ENCODE peak calls at places on chromosomes 5 and 9, in seven cellular contexts. One of them, this sample, is unnamed.

GRCh38 chr5:1657161-1657741 is 133.5 kb upstream of the LPCAT1 start:
- DNase-seq in IMR-90: no peak
- DNase-seq in left lung: no peak
- DNase-seq in fibroblast of lung: no peak
- DNase-seq in OCI-LY7: no peak
- DNase-seq in psoas muscle: no peak
- DNase-seq in astrocyte of the spinal cord: no peak
- DNase-seq in this sample: no peak

GRCh38 chr9:82722556-82722955 is 340.4 kb downstream of the RASEF start:
- DNase-seq in left lung: no peak
- DNase-seq in astrocyte of the spinal cord: no peak
- DNase-seq in psoas muscle: no peak
- DNase-seq in IMR-90: no peak
- DNase-seq in fibroblast of lung: peak
- DNase-seq in OCI-LY7: no peak
- DNase-seq in this sample: no peak

GRCh38 chr5:128304121-128304520 is 220.6 kb downstream of the SLC12A2 start:
- DNase-seq in IMR-90: peak
- DNase-seq in left lung: no peak
- DNase-seq in astrocyte of the spinal cord: peak
- DNase-seq in OCI-LY7: no peak
- DNase-seq in fibroblast of lung: peak
- DNase-seq in psoas muscle: no peak
- DNase-seq in this sample: no peak

GRCh38 chr5:30401479-30402058 is 791.9 kb upstream of the CDH6 start:
- DNase-seq in OCI-LY7: peak
- DNase-seq in psoas muscle: no peak
- DNase-seq in left lung: no peak
- DNase-seq in astrocyte of the spinal cord: peak
- DNase-seq in fibroblast of lung: peak
- DNase-seq in IMR-90: peak
- DNase-seq in this sample: no peak

GRCh38 chr9:89598926-89599325 is 5.9 kb upstream of the GADD45G start:
- DNase-seq in psoas muscle: no peak
- DNase-seq in IMR-90: no peak
- DNase-seq in OCI-LY7: no peak
- DNase-seq in left lung: no peak
- DNase-seq in astrocyte of the spinal cord: no peak
- DNase-seq in fibroblast of lung: no peak
- DNase-seq in this sample: no peak

GRCh38 chr5:154367101-154367500 is 78.7 kb upstream of the SAP30L start:
- DNase-seq in OCI-LY7: no peak
- DNase-seq in left lung: no peak
- DNase-seq in fibroblast of lung: peak
- DNase-seq in astrocyte of the spinal cord: peak
- DNase-seq in IMR-90: peak
- DNase-seq in psoas muscle: no peak
- DNase-seq in this sample: peak

GRCh38 chr5:39352931-39353330 is 11.4 kb downstream of the C9 start:
- DNase-seq in OCI-LY7: no peak
- DNase-seq in astrocyte of the spinal cord: no peak
- DNase-seq in IMR-90: no peak
- DNase-seq in left lung: no peak
- DNase-seq in psoas muscle: no peak
- DNase-seq in fibroblast of lung: no peak
- DNase-seq in this sample: no peak

GRCh38 chr9:127921592-127922120 is 4.8 kb upstream of the ST6GALNAC4 start:
- DNase-seq in fibroblast of lung: no peak
- DNase-seq in OCI-LY7: peak
- DNase-seq in psoas muscle: peak
- DNase-seq in left lung: peak
- DNase-seq in IMR-90: no peak
- DNase-seq in astrocyte of the spinal cord: peak
- DNase-seq in this sample: peak

GRCh38 chr9:133727277-133727875 is 10.8 kb downstream of the SARDH start:
- DNase-seq in OCI-LY7: no peak
- DNase-seq in fibroblast of lung: no peak
- DNase-seq in psoas muscle: no peak
- DNase-seq in IMR-90: no peak
- DNase-seq in left lung: no peak
- DNase-seq in astrocyte of the spinal cord: no peak
- DNase-seq in this sample: no peak

GRCh38 chr5:95390812-95391492 is at the start of gene FAM81B:
- DNase-seq in astrocyte of the spinal cord: no peak
- DNase-seq in psoas muscle: no peak
- DNase-seq in IMR-90: peak
- DNase-seq in fibroblast of lung: peak
- DNase-seq in left lung: no peak
- DNase-seq in OCI-LY7: no peak
- DNase-seq in this sample: no peak

GRCh38 chr9:17531642-17532254 is 47.1 kb upstream of the SH3GL2 start:
- DNase-seq in psoas muscle: no peak
- DNase-seq in left lung: no peak
- DNase-seq in IMR-90: peak
- DNase-seq in OCI-LY7: peak
- DNase-seq in fibroblast of lung: peak
- DNase-seq in astrocyte of the spinal cord: peak
- DNase-seq in this sample: peak

GRCh38 chr5:103111458-103111857 is 8.5 kb downstream of the GIN1 start:
- DNase-seq in left lung: no peak
- DNase-seq in fibroblast of lung: no peak
- DNase-seq in OCI-LY7: peak
- DNase-seq in astrocyte of the spinal cord: no peak
- DNase-seq in psoas muscle: no peak
- DNase-seq in IMR-90: no peak
- DNase-seq in this sample: no peak

GRCh38 chr9:113953541-113953940 is 77.4 kb downstream of the ZNF618 start:
- DNase-seq in OCI-LY7: no peak
- DNase-seq in psoas muscle: no peak
- DNase-seq in left lung: no peak
- DNase-seq in IMR-90: peak
- DNase-seq in astrocyte of the spinal cord: peak
- DNase-seq in fibroblast of lung: peak
- DNase-seq in this sample: no peak

GRCh38 chr5:148730272-148730954 is 76.1 kb upstream of the HTR4 start:
- DNase-seq in left lung: no peak
- DNase-seq in IMR-90: peak
- DNase-seq in fibroblast of lung: peak
- DNase-seq in OCI-LY7: no peak
- DNase-seq in astrocyte of the spinal cord: peak
- DNase-seq in psoas muscle: no peak
- DNase-seq in this sample: no peak

GRCh38 chr9:129125478-129125877 is 14.3 kb downstream of the PTPA start:
- DNase-seq in OCI-LY7: no peak
- DNase-seq in psoas muscle: no peak
- DNase-seq in astrocyte of the spinal cord: peak
- DNase-seq in fibroblast of lung: peak
- DNase-seq in left lung: no peak
- DNase-seq in IMR-90: peak
- DNase-seq in this sample: no peak

GRCh38 chr5:44565872-44566271 is 176.7 kb upstream of the FGF10 start:
- DNase-seq in OCI-LY7: no peak
- DNase-seq in IMR-90: no peak
- DNase-seq in psoas muscle: no peak
- DNase-seq in astrocyte of the spinal cord: no peak
- DNase-seq in fibroblast of lung: no peak
- DNase-seq in left lung: no peak
- DNase-seq in this sample: no peak

GRCh38 chr9:125399165-125399564 is 137.5 kb downstream of the GAPVD1 start:
- DNase-seq in left lung: no peak
- DNase-seq in IMR-90: no peak
- DNase-seq in astrocyte of the spinal cord: no peak
- DNase-seq in OCI-LY7: no peak
- DNase-seq in fibroblast of lung: no peak
- DNase-seq in psoas muscle: no peak
- DNase-seq in this sample: no peak

GRCh38 chr5:34576849-34577248 is 79.3 kb upstream of the RAI14 start:
- DNase-seq in IMR-90: no peak
- DNase-seq in astrocyte of the spinal cord: peak
- DNase-seq in fibroblast of lung: peak
- DNase-seq in psoas muscle: no peak
- DNase-seq in left lung: no peak
- DNase-seq in OCI-LY7: no peak
- DNase-seq in this sample: no peak

GRCh38 chr5:173736923-173737412 is 120.5 kb upstream of the BOD1 start:
- DNase-seq in OCI-LY7: peak
- DNase-seq in psoas muscle: no peak
- DNase-seq in left lung: no peak
- DNase-seq in fibroblast of lung: no peak
- DNase-seq in astrocyte of the spinal cord: no peak
- DNase-seq in IMR-90: no peak
- DNase-seq in this sample: peak

GRCh38 chr9:89591291-89592200 is 13.3 kb upstream of the GADD45G start:
- DNase-seq in fibroblast of lung: no peak
- DNase-seq in psoas muscle: no peak
- DNase-seq in left lung: no peak
- DNase-seq in IMR-90: no peak
- DNase-seq in astrocyte of the spinal cord: no peak
- DNase-seq in OCI-LY7: no peak
- DNase-seq in this sample: no peak

GRCh38 chr5:149931992-149932436 is 12.6 kb downstream of the PDE6A start:
- DNase-seq in OCI-LY7: no peak
- DNase-seq in fibroblast of lung: no peak
- DNase-seq in astrocyte of the spinal cord: no peak
- DNase-seq in IMR-90: no peak
- DNase-seq in psoas muscle: no peak
- DNase-seq in left lung: no peak
- DNase-seq in this sample: no peak
- TF ChIP-seq CTCF in OCI-LY7: no peak
- TF ChIP-seq CTCF in fibroblast of lung: no peak
- TF ChIP-seq CTCF in astrocyte of the spinal cord: no peak
- TF ChIP-seq CTCF in IMR-90: no peak
- TF ChIP-seq CTCF in psoas muscle: no peak
- TF ChIP-seq CTCF in left lung: no peak
- TF ChIP-seq CTCF in this sample: no peak

DNA sequence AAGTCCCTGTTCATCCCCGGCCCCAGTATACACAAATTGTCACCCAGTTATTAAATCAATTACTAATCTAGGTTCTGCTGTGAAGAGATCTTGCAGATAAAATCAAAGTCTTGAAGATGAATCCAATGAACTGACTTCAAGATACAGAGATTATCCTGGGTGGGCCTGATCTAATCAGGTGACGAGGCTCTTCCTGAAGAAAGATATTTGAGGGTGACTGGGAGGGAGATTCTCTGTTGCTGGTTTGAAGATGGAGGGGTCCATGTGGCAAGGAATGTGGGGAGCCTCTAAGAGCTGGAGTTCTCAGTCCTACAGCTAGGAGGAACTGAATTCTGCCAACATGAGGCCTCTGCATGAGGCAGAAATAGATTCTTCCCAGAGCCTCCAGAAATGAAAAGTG is 36.1 kb upstream of the ICE1 start:
- DNase-seq in OCI-LY7: no peak
- DNase-seq in fibroblast of lung: no peak
- DNase-seq in astrocyte of the spinal cord: no peak
- DNase-seq in IMR-90: no peak
- DNase-seq in psoas muscle: no peak
- DNase-seq in left lung: no peak
- DNase-seq in this sample: no peak
- TF ChIP-seq CTCF in OCI-LY7: no peak
- TF ChIP-seq CTCF in fibroblast of lung: no peak
- TF ChIP-seq CTCF in astrocyte of the spinal cord: no peak
- TF ChIP-seq CTCF in IMR-90: no peak
- TF ChIP-seq CTCF in psoas muscle: no peak
- TF ChIP-seq CTCF in left lung: no peak
- TF ChIP-seq CTCF in this sample: no peak

DNA sequence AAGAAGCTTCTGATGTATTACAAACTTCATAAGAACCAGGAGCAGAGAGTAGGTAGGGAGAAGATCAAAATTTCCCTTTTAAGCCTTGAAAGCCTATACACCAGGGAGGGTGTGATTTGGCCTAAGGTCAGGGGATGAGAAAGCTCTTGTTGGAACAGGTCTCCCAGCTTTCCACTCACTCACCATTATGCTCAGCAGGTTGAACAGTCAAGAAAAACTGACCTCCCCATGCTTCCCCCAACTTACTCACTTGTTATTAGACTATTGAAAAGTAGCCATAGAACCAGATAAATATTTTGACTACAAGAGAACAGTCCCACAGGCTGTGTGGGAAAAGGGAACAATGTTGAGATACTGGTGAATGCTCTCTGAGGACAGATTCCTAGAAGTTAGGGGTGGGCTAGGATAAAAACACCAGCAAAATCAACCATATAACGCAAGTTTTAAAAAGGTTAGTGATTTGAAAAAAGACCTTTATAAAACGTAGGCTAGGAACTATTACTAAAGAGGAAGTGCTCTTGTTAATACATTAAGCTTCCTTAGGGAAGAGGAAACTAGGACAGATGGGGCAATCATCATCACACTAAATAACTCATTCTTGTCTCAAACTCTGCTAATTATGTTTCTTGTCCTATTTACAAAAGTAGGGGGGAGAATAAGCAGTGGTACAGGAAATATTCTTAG is 30.9 kb downstream of the PCDHGC5 start:
- DNase-seq in left lung: no peak
- DNase-seq in fibroblast of lung: no peak
- DNase-seq in psoas muscle: no peak
- DNase-seq in astrocyte of the spinal cord: peak
- DNase-seq in IMR-90: peak
- DNase-seq in OCI-LY7: no peak
- DNase-seq in this sample: no peak
- TF ChIP-seq CTCF in left lung: no peak
- TF ChIP-seq CTCF in fibroblast of lung: no peak
- TF ChIP-seq CTCF in psoas muscle: no peak
- TF ChIP-seq CTCF in astrocyte of the spinal cord: no peak
- TF ChIP-seq CTCF in IMR-90: no peak
- TF ChIP-seq CTCF in OCI-LY7: no peak
- TF ChIP-seq CTCF in this sample: no peak

GRCh38 chr9:97075289-97075870 is 36.4 kb upstream of the CTSV start:
- DNase-seq in IMR-90: no peak
- DNase-seq in left lung: no peak
- DNase-seq in OCI-LY7: no peak
- DNase-seq in fibroblast of lung: no peak
- DNase-seq in astrocyte of the spinal cord: no peak
- DNase-seq in psoas muscle: no peak
- DNase-seq in this sample: no peak

GRCh38 chr9:97076238-97076637 is 37.3 kb upstream of the CTSV start:
- DNase-seq in OCI-LY7: no peak
- DNase-seq in astrocyte of the spinal cord: no peak
- DNase-seq in psoas muscle: no peak
- DNase-seq in IMR-90: no peak
- DNase-seq in left lung: no peak
- DNase-seq in fibroblast of lung: no peak
- DNase-seq in this sample: no peak

GRCh38 chr9:97077465-97078295 is 38.7 kb upstream of the CTSV start:
- DNase-seq in left lung: no peak
- DNase-seq in astrocyte of the spinal cord: no peak
- DNase-seq in OCI-LY7: no peak
- DNase-seq in psoas muscle: no peak
- DNase-seq in fibroblast of lung: no peak
- DNase-seq in IMR-90: no peak
- DNase-seq in this sample: no peak

DNA sequence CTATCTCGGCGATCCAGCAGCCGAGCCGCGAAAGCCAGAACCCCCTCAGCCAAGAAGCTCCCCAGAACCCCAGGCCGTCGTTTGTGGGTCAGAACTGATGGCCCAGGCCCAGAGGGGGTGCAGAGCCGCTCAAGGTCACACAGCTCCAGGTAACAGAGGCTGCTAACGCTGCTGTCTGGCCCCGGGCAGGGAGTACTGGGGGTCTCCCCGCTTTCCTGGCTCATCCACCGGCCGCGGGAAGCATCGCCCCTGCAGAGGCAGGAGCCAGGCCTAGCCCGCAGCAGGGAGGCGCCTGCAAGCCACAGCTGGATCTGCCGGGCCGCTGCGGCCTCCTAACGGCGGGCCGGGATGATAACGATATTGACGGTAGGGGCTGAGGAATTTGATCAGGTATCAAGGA is 39.4 kb upstream of the CTSV start:
- DNase-seq in psoas muscle: no peak
- DNase-seq in left lung: no peak
- DNase-seq in fibroblast of lung: no peak
- DNase-seq in OCI-LY7: no peak
- DNase-seq in astrocyte of the spinal cord: no peak
- DNase-seq in IMR-90: no peak
- DNase-seq in this sample: no peak
- TF ChIP-seq CTCF in psoas muscle: no peak
- TF ChIP-seq CTCF in left lung: no peak
- TF ChIP-seq CTCF in fibroblast of lung: no peak
- TF ChIP-seq CTCF in OCI-LY7: no peak
- TF ChIP-seq CTCF in astrocyte of the spinal cord: no peak
- TF ChIP-seq CTCF in IMR-90: no peak
- TF ChIP-seq CTCF in this sample: no peak

This sample was measured in GM10248.